ENCODE peak calls at places on chromosomes 13 and 19, in ten cellular contexts. Y is CD8-positive, alpha-beta memory T cell; L is left kidney; H is DMS153; K is GM12878; F is posterior vena cava; W is WTC11; P is GM12892; Z is choroid plexus epithelial cell; J is left colon. Q is an unnamed sample.
A peak's percentile ranks its signal among the peaks of the same experiment; 100 is the strongest.

GRCh38 chr19:35013820-35014754 is 14.0 kb downstream of the GRAMD1A start:
- DNase-seq in F (no peak), Z (peak; percentile 43), L (no peak), W (no peak), J (no peak), P (no peak), K (no peak), H (no peak), Y (peak; percentile 60), Q (no peak)

GRCh38 chr19:16814526-16815100 is 14.6 kb upstream of the SIN3B start:
- DNase-seq in L (peak; percentile 36), J (no peak), W (no peak), F (no peak), P (no peak), Y (no peak), Z (peak; percentile 67), H (no peak), K (no peak), Q (no peak)

GRCh38 chr13:94595006-94595942 is 678 bp downstream of the TGDS start:
- DNase-seq in W (no peak), L (peak; percentile 51), K (no peak), Z (peak; percentile 38), H (no peak), F (no peak), P (peak; percentile 17), Y (peak; percentile 5), J (no peak), Q (peak; percentile 58)

GRCh38 chr19:49997709-49998108 is 27.5 kb downstream of the VRK3 start:
- DNase-seq in W (peak; percentile 54), K (peak; percentile 26), L (peak; percentile 75), F (no peak), Y (no peak), J (no peak), P (peak; percentile 51), Z (peak; percentile 50), H (no peak), Q (peak; percentile 42)

GRCh38 chr13:101080616-101081015 is 335.7 kb downstream of the NALCN start:
- DNase-seq in Y (no peak), K (no peak), Z (no peak), P (no peak), F (no peak), J (no peak), H (no peak), L (no peak), W (no peak), Q (no peak)

GRCh38 chr13:80563451-80563850 is 222.5 kb upstream of the SPRY2 start:
- DNase-seq in F (no peak), H (no peak), K (no peak), Y (no peak), L (no peak), W (no peak), P (no peak), J (no peak), Z (no peak), Q (no peak)

GRCh38 chr19:5936308-5936980 is 22.4 kb downstream of the CAPS start:
- DNase-seq in F (no peak), H (no peak), K (no peak), Z (no peak), P (no peak), J (no peak), Y (no peak), W (no peak), L (no peak), Q (peak; percentile 30)

GRCh38 chr13:100957741-100958140 is 283.1 kb upstream of the TMTC4 start:
- DNase-seq in P (no peak), W (no peak), J (no peak), L (no peak), H (no peak), Z (no peak), F (no peak), K (no peak), Y (no peak), Q (no peak)

GRCh38 chr19:1407662-1408299 is 395 bp downstream of the DAZAP1 start:
- DNase-seq in W (no peak), P (peak; percentile 66), H (no peak), Y (peak; percentile 36), Z (no peak), L (no peak), J (no peak), F (peak; percentile 87), K (no peak), Q (peak; percentile 79)

GRCh38 chr19:9945319-9945966 is 9.1 kb upstream of the OLFM2 start:
- DNase-seq in P (no peak), W (peak; percentile 36), Y (no peak), Z (peak; percentile 92), F (peak; percentile 97), L (peak; percentile 68), J (peak; percentile 70), H (no peak), K (no peak), Q (no peak)

GRCh38 chr13:106851251-106851650 is 283.3 kb upstream of the ARGLU1 start:
- DNase-seq in K (no peak), J (no peak), Y (no peak), H (no peak), W (no peak), L (no peak), Z (peak; percentile 31), P (no peak), F (no peak), Q (peak; percentile 38)

GRCh38 chr19:51784922-51785690 is 9.9 kb upstream of the FPR3 start:
- DNase-seq in J (peak; percentile 58), F (peak; percentile 87), Z (peak; percentile 94), H (no peak), P (no peak), L (no peak), K (peak; percentile 32), Y (no peak), W (no peak), Q (no peak)

GRCh38 chr13:19959141-19959830 is 759 bp downstream of the ZMYM2 start:
- DNase-seq in Y (peak; percentile 58), P (peak; percentile 31), L (peak; percentile 79), H (no peak), W (peak; percentile 65), F (peak; percentile 88), Z (peak; percentile 51), K (no peak), J (peak; percentile 58), Q (peak; percentile 72)

GRCh38 chr13:49225358-49226042 is 5.4 kb downstream of the MLNR start:
- DNase-seq in F (no peak), H (peak; percentile 9), P (no peak), Z (peak; percentile 27), L (no peak), W (no peak), J (no peak), K (no peak), Y (no peak), Q (peak; percentile 4)

GRCh38 chr19:57110592-57111328 is 9.0 kb upstream of the USP29 start:
- DNase-seq in P (no peak), K (no peak), Y (no peak), W (no peak), J (no peak), Z (no peak), L (no peak), F (no peak), H (no peak), Q (no peak)

GRCh38 chr19:45045671-45046353 is 7.0 kb downstream of the CLASRP start:
- DNase-seq in L (no peak), Z (no peak), J (no peak), Y (no peak), P (no peak), K (no peak), H (peak; percentile 59), W (no peak), F (no peak), Q (no peak)